ENCODE peak calls at places on chromosomes 6 and 20, in five cellular contexts. Y, B, G, V and A are unnamed samples.

GRCh38 chr6:36917541-36918193 is 31.9 kb downstream of the C6orf89 start:
- ATAC-seq in B (peak; percentile 78), Y (peak; percentile 71), V (no peak), G (no peak), A (no peak)

GRCh38 chr6:85465762-85466161 is 15.9 kb downstream of the NT5E start:
- ATAC-seq in B (no peak), G (no peak), Y (peak; percentile 27), V (no peak), A (no peak)

GRCh38 chr6:113570651-113571050 is 286.5 kb upstream of the MARCKS start:
- ATAC-seq in Y (no peak), G (no peak), V (no peak), B (no peak), A (no peak)

GRCh38 chr6:150730801-150731445 is 131.2 kb downstream of the PLEKHG1 start:
- ATAC-seq in Y (no peak), B (no peak), G (no peak), V (no peak), A (no peak)

GRCh38 chr6:114989279-114989964 is 646.6 kb upstream of the HS3ST5 start:
- ATAC-seq in V (no peak), Y (no peak), B (no peak), G (no peak), A (peak; percentile 25)

GRCh38 chr20:51424270-51425041 is 118.1 kb downstream of the NFATC2 start:
- ATAC-seq in G (no peak), V (no peak), Y (no peak), B (no peak), A (peak; percentile 16)

GRCh38 chr6:155872961-155873360 is 417.3 kb upstream of the NOX3 start:
- ATAC-seq in G (no peak), B (no peak), Y (no peak), V (no peak), A (no peak)

GRCh38 chr6:514396-514973 is 122.9 kb downstream of the IRF4 start:
- ATAC-seq in Y (peak; percentile 15), V (no peak), B (no peak), G (no peak), A (no peak)

GRCh38 chr6:54817834-54818233 is 28.7 kb upstream of the FAM83B start:
- ATAC-seq in V (no peak), Y (no peak), B (no peak), G (no peak), A (no peak)

GRCh38 chr6:43185391-43185790 is 3.4 kb downstream of the CUL9 start:
- ATAC-seq in V (no peak), Y (no peak), G (no peak), B (no peak), A (no peak)

GRCh38 chr20:41510847-41511453 is 107.2 kb downstream of the CHD6 start:
- ATAC-seq in B (no peak), G (no peak), V (no peak), Y (no peak), A (no peak)

GRCh38 chr20:41275181-41275793 is 42.2 kb downstream of the ZHX3 start:
- ATAC-seq in V (peak; percentile 42), B (no peak), G (peak; percentile 84), Y (peak; percentile 66), A (no peak)

GRCh38 chr20:63830821-63831593 is at the start of gene ZBTB46:
- ATAC-seq in B (peak; percentile 25), G (peak; percentile 47), V (peak; percentile 78), Y (no peak), A (peak; percentile 43)

GRCh38 chr20:13654463-13655023 is 15.8 kb upstream of the TASP1 start:
- ATAC-seq in G (no peak), V (no peak), Y (no peak), B (peak; percentile 53), A (no peak)

GRCh38 chr20:59850018-59850641 is 83.3 kb downstream of the SYCP2 start:
- ATAC-seq in B (no peak), Y (no peak), G (peak; percentile 5), V (peak; percentile 35), A (no peak)

GRCh38 chr6:36976509-36976908 is 9.5 kb downstream of the MTCH1 start:
- ATAC-seq in G (no peak), Y (no peak), B (no peak), V (no peak), A (no peak)

GRCh38 chr6:26156105-26156849 is 69.0 kb downstream of the HFE start:
- ATAC-seq in G (peak; percentile 47), Y (peak; percentile 93), V (peak; percentile 63), B (peak; percentile 92), A (peak; percentile 76)

GRCh38 chr6:24284006-24284405 is 73.9 kb downstream of the DCDC2 start:
- ATAC-seq in B (no peak), V (no peak), G (no peak), Y (no peak), A (no peak)

GRCh38 chr6:111938710-111939109 is 65.5 kb upstream of the FYN start:
- ATAC-seq in B (no peak), V (no peak), Y (no peak), G (peak; percentile 49), A (peak; percentile 17)

GRCh38 chr20:57434390-57434700 is 43.1 kb downstream of the RBM38 start:
- ATAC-seq in G (no peak), V (no peak), B (no peak), Y (no peak), A (no peak)

GRCh38 chr6:16762265-16762546 is 946 bp upstream of the ATXN1 start:
- ATAC-seq in Y (no peak), G (peak; percentile 0), V (peak; percentile 1), B (no peak), A (no peak)

GRCh38 chr6:137700751-137701477 is 166.1 kb upstream of the TNFAIP3 start:
- ATAC-seq in G (no peak), B (peak; percentile 57), V (no peak), Y (no peak), A (no peak)

GRCh38 chr6:54243699-54244098 is 64.5 kb upstream of the TINAG start:
- ATAC-seq in Y (no peak), G (no peak), V (no peak), B (no peak), A (no peak)

GRCh38 chr6:73263570-73263909 is 544 bp upstream of the KHDC1 start:
- ATAC-seq in B (no peak), V (peak; percentile 7), Y (peak; percentile 8), G (no peak), A (no peak)

GRCh38 chr20:33568378-33569289 is 78.7 kb downstream of the CBFA2T2 start:
- ATAC-seq in Y (no peak), G (peak; percentile 62), V (no peak), B (peak; percentile 75), A (no peak)

GRCh38 chr20:35117629-35118028 is 25.0 kb upstream of the TRPC4AP start:
- ATAC-seq in G (no peak), V (no peak), Y (no peak), B (no peak), A (no peak)

GRCh38 chr20:33783818-33784217 is 27.3 kb upstream of the CHMP4B start:
- ATAC-seq in V (no peak), B (no peak), Y (no peak), G (no peak), A (no peak)

GRCh38 chr6:74991573-74992332 is 214.1 kb downstream of the COL12A1 start:
- ATAC-seq in Y (no peak), V (no peak), B (no peak), G (no peak), A (peak; percentile 96)